ENCODE peak calls at places on chromosomes 3 and 15, in seven cellular contexts. One of them, this sample, is unnamed.

GRCh38 chr15:74768771-74769342 is 13.0 kb upstream of the CSK start:
- DNase-seq in tibial nerve: peak; percentile 53
- DNase-seq in GM12892: no peak
- DNase-seq in right lobe of liver: peak; percentile 72
- DNase-seq in A549: peak; percentile 71
- DNase-seq in body of pancreas: peak; percentile 68
- DNase-seq in IMR-90: peak; percentile 41
- DNase-seq in this sample: peak; percentile 48

GRCh38 chr3:57923101-57923500 is 85.1 kb upstream of the FLNB start:
- DNase-seq in tibial nerve: no peak
- DNase-seq in GM12892: no peak
- DNase-seq in right lobe of liver: no peak
- DNase-seq in A549: no peak
- DNase-seq in body of pancreas: no peak
- DNase-seq in IMR-90: no peak
- DNase-seq in this sample: no peak

GRCh38 chr3:169687603-169688002 is 24.1 kb upstream of the MECOM start:
- DNase-seq in tibial nerve: no peak
- DNase-seq in GM12892: no peak
- DNase-seq in right lobe of liver: no peak
- DNase-seq in A549: no peak
- DNase-seq in body of pancreas: no peak
- DNase-seq in IMR-90: no peak
- DNase-seq in this sample: no peak

GRCh38 chr15:24858737-24859601 is 95.8 kb upstream of the SNRPN start:
- DNase-seq in tibial nerve: no peak
- DNase-seq in GM12892: no peak
- DNase-seq in right lobe of liver: no peak
- DNase-seq in A549: no peak
- DNase-seq in body of pancreas: no peak
- DNase-seq in IMR-90: peak; percentile 78
- DNase-seq in this sample: no peak

GRCh38 chr3:193640165-193640706 is 47.2 kb downstream of the OPA1 start:
- DNase-seq in tibial nerve: no peak
- DNase-seq in GM12892: no peak
- DNase-seq in right lobe of liver: no peak
- DNase-seq in A549: no peak
- DNase-seq in body of pancreas: no peak
- DNase-seq in IMR-90: no peak
- DNase-seq in this sample: no peak

GRCh38 chr3:42123012-42123581 is 31.9 kb downstream of the TRAK1 start:
- DNase-seq in tibial nerve: no peak
- DNase-seq in GM12892: no peak
- DNase-seq in right lobe of liver: no peak
- DNase-seq in A549: no peak
- DNase-seq in body of pancreas: no peak
- DNase-seq in IMR-90: peak; percentile 55
- DNase-seq in this sample: no peak

GRCh38 chr3:59404064-59404463 is 354.2 kb upstream of the CFAP20DC start:
- DNase-seq in tibial nerve: no peak
- DNase-seq in GM12892: no peak
- DNase-seq in right lobe of liver: no peak
- DNase-seq in A549: no peak
- DNase-seq in body of pancreas: no peak
- DNase-seq in IMR-90: no peak
- DNase-seq in this sample: no peak

GRCh38 chr15:83108266-83109219 is 1.1 kb downstream of the TM6SF1 start:
- DNase-seq in tibial nerve: peak; percentile 35
- DNase-seq in GM12892: peak; percentile 48
- DNase-seq in right lobe of liver: peak; percentile 59
- DNase-seq in A549: peak; percentile 47
- DNase-seq in body of pancreas: peak; percentile 21
- DNase-seq in IMR-90: peak; percentile 52
- DNase-seq in this sample: peak; percentile 57

GRCh38 chr3:100717637-100718487 is 8.6 kb downstream of the TFG start:
- DNase-seq in tibial nerve: no peak
- DNase-seq in GM12892: no peak
- DNase-seq in right lobe of liver: no peak
- DNase-seq in A549: no peak
- DNase-seq in body of pancreas: no peak
- DNase-seq in IMR-90: no peak
- DNase-seq in this sample: no peak

GRCh38 chr15:71089801-71090200 is 25.5 kb upstream of the THSD4 start:
- DNase-seq in tibial nerve: no peak
- DNase-seq in GM12892: no peak
- DNase-seq in right lobe of liver: no peak
- DNase-seq in A549: no peak
- DNase-seq in body of pancreas: no peak
- DNase-seq in IMR-90: no peak
- DNase-seq in this sample: no peak

GRCh38 chr3:33218072-33218445 is 551 bp downstream of the SUSD5 start:
- DNase-seq in tibial nerve: no peak
- DNase-seq in GM12892: no peak
- DNase-seq in right lobe of liver: no peak
- DNase-seq in A549: no peak
- DNase-seq in body of pancreas: no peak
- DNase-seq in IMR-90: no peak
- DNase-seq in this sample: no peak

GRCh38 chr15:89498574-89498906 is 2.2 kb upstream of the RHCG start:
- DNase-seq in tibial nerve: no peak
- DNase-seq in GM12892: no peak
- DNase-seq in right lobe of liver: no peak
- DNase-seq in A549: no peak
- DNase-seq in body of pancreas: no peak
- DNase-seq in IMR-90: no peak
- DNase-seq in this sample: no peak

GRCh38 chr3:105798381-105798934 is 70.4 kb downstream of the CBLB start:
- DNase-seq in tibial nerve: no peak
- DNase-seq in GM12892: no peak
- DNase-seq in right lobe of liver: no peak
- DNase-seq in A549: no peak
- DNase-seq in body of pancreas: no peak
- DNase-seq in IMR-90: no peak
- DNase-seq in this sample: no peak

GRCh38 chr15:64521201-64521600 is 60.8 kb downstream of the ZNF609 start:
- DNase-seq in tibial nerve: no peak
- DNase-seq in GM12892: no peak
- DNase-seq in right lobe of liver: no peak
- DNase-seq in A549: no peak
- DNase-seq in body of pancreas: no peak
- DNase-seq in IMR-90: no peak
- DNase-seq in this sample: no peak

GRCh38 chr15:38354321-38354929 is 99.5 kb upstream of the FAM98B start:
- DNase-seq in tibial nerve: peak; percentile 88
- DNase-seq in GM12892: peak; percentile 2
- DNase-seq in right lobe of liver: no peak
- DNase-seq in A549: peak; percentile 66
- DNase-seq in body of pancreas: peak; percentile 46
- DNase-seq in IMR-90: peak; percentile 75
- DNase-seq in this sample: peak; percentile 5

GRCh38 chr3:27166888-27167287 is 202.3 kb downstream of the NEK10 start:
- DNase-seq in tibial nerve: peak; percentile 29
- DNase-seq in GM12892: no peak
- DNase-seq in right lobe of liver: no peak
- DNase-seq in A549: peak; percentile 3
- DNase-seq in body of pancreas: no peak
- DNase-seq in IMR-90: peak; percentile 91
- DNase-seq in this sample: no peak

GRCh38 chr3:133404925-133405324 is 5.1 kb downstream of the BFSP2 start:
- DNase-seq in tibial nerve: no peak
- DNase-seq in GM12892: no peak
- DNase-seq in right lobe of liver: no peak
- DNase-seq in A549: no peak
- DNase-seq in body of pancreas: no peak
- DNase-seq in IMR-90: no peak
- DNase-seq in this sample: no peak

GRCh38 chr3:25156526-25157075 is 271.5 kb upstream of the RARB start:
- DNase-seq in tibial nerve: peak; percentile 9
- DNase-seq in GM12892: no peak
- DNase-seq in right lobe of liver: no peak
- DNase-seq in A549: peak; percentile 18
- DNase-seq in body of pancreas: no peak
- DNase-seq in IMR-90: peak; percentile 18
- DNase-seq in this sample: no peak

GRCh38 chr3:38090453-38090852 is 46.5 kb downstream of the ACAA1 start:
- DNase-seq in tibial nerve: no peak
- DNase-seq in GM12892: no peak
- DNase-seq in right lobe of liver: no peak
- DNase-seq in A549: no peak
- DNase-seq in body of pancreas: no peak
- DNase-seq in IMR-90: no peak
- DNase-seq in this sample: no peak

GRCh38 chr15:72925661-72926060 is 126.6 kb upstream of the NEO1 start:
- DNase-seq in tibial nerve: no peak
- DNase-seq in GM12892: no peak
- DNase-seq in right lobe of liver: no peak
- DNase-seq in A549: no peak
- DNase-seq in body of pancreas: no peak
- DNase-seq in IMR-90: peak; percentile 33
- DNase-seq in this sample: no peak

GRCh38 chr3:10994311-10994710 is 1.8 kb downstream of the SLC6A1 start:
- DNase-seq in tibial nerve: no peak
- DNase-seq in GM12892: no peak
- DNase-seq in right lobe of liver: no peak
- DNase-seq in A549: no peak
- DNase-seq in body of pancreas: no peak
- DNase-seq in IMR-90: no peak
- DNase-seq in this sample: no peak

GRCh38 chr3:36969540-36970432 is 23.1 kb downstream of the EPM2AIP1 start:
- DNase-seq in tibial nerve: no peak
- DNase-seq in GM12892: peak; percentile 43
- DNase-seq in right lobe of liver: no peak
- DNase-seq in A549: peak; percentile 46
- DNase-seq in body of pancreas: no peak
- DNase-seq in IMR-90: peak; percentile 93
- DNase-seq in this sample: no peak

GRCh38 chr15:84653910-84654688 is at the start of gene WDR73:
- DNase-seq in tibial nerve: peak; percentile 94
- DNase-seq in GM12892: peak; percentile 86
- DNase-seq in right lobe of liver: peak; percentile 98
- DNase-seq in A549: peak; percentile 96
- DNase-seq in body of pancreas: peak; percentile 96
- DNase-seq in IMR-90: peak; percentile 92
- DNase-seq in this sample: peak; percentile 92
- TF ChIP-seq POLR2A in tibial nerve: peak; percentile 68
- TF ChIP-seq POLR2A in GM12892: peak; percentile 64
- TF ChIP-seq POLR2A in right lobe of liver: peak; percentile 51
- TF ChIP-seq POLR2A in A549: peak; percentile 80
- TF ChIP-seq POLR2A in body of pancreas: peak; percentile 32
- TF ChIP-seq POLR2A in IMR-90: peak; percentile 45
- TF ChIP-seq POLR2A in this sample: peak; percentile 50

GRCh38 chr3:15861163-15861562 is 63.4 kb upstream of the ANKRD28 start:
- DNase-seq in tibial nerve: no peak
- DNase-seq in GM12892: no peak
- DNase-seq in right lobe of liver: no peak
- DNase-seq in A549: no peak
- DNase-seq in body of pancreas: no peak
- DNase-seq in IMR-90: no peak
- DNase-seq in this sample: no peak

GRCh38 chr3:15858547-15859506 is 61.0 kb upstream of the ANKRD28 start:
- DNase-seq in tibial nerve: no peak
- DNase-seq in GM12892: peak; percentile 53
- DNase-seq in right lobe of liver: peak; percentile 88
- DNase-seq in A549: peak; percentile 41
- DNase-seq in body of pancreas: peak; percentile 84
- DNase-seq in IMR-90: no peak
- DNase-seq in this sample: peak; percentile 80

GRCh38 chr3:15860014-15860934 is 62.5 kb upstream of the ANKRD28 start:
- DNase-seq in tibial nerve: peak; percentile 6
- DNase-seq in GM12892: peak; percentile 7
- DNase-seq in right lobe of liver: peak; percentile 67
- DNase-seq in A549: peak; percentile 81
- DNase-seq in body of pancreas: peak; percentile 42
- DNase-seq in IMR-90: peak; percentile 58
- DNase-seq in this sample: peak; percentile 49

GRCh38 chr3:15859507-15860013 is 61.8 kb upstream of the ANKRD28 start:
- DNase-seq in tibial nerve: peak; percentile 72
- DNase-seq in GM12892: peak; percentile 69
- DNase-seq in right lobe of liver: peak; percentile 88
- DNase-seq in A549: peak; percentile 86
- DNase-seq in body of pancreas: peak; percentile 86
- DNase-seq in IMR-90: peak; percentile 74
- DNase-seq in this sample: peak; percentile 80
- TF ChIP-seq POLR2A in tibial nerve: peak; percentile 62
- TF ChIP-seq POLR2A in GM12892: no peak
- TF ChIP-seq POLR2A in right lobe of liver: peak; percentile 53
- TF ChIP-seq POLR2A in A549: peak; percentile 14
- TF ChIP-seq POLR2A in body of pancreas: peak; percentile 72
- TF ChIP-seq POLR2A in IMR-90: no peak
- TF ChIP-seq POLR2A in this sample: peak; percentile 79

GRCh38 chr3:48609088-48610005 is at the start of gene UQCRC1:
- DNase-seq in tibial nerve: peak; percentile 80
- DNase-seq in GM12892: peak; percentile 97
- DNase-seq in right lobe of liver: peak; percentile 93
- DNase-seq in A549: peak; percentile 92
- DNase-seq in body of pancreas: peak; percentile 95
- DNase-seq in IMR-90: peak; percentile 90
- DNase-seq in this sample: peak; percentile 91
- TF ChIP-seq POLR2A in tibial nerve: peak; percentile 51
- TF ChIP-seq POLR2A in GM12892: peak; percentile 97
- TF ChIP-seq POLR2A in right lobe of liver: peak; percentile 81
- TF ChIP-seq POLR2A in A549: peak; percentile 89
- TF ChIP-seq POLR2A in body of pancreas: peak; percentile 63
- TF ChIP-seq POLR2A in IMR-90: peak; percentile 81
- TF ChIP-seq POLR2A in this sample: peak; percentile 93

GRCh38 chr15:98853593-98854420 is 153.8 kb downstream of the PGPEP1L start:
- DNase-seq in tibial nerve: no peak
- DNase-seq in GM12892: no peak
- DNase-seq in right lobe of liver: no peak
- DNase-seq in A549: peak; percentile 87
- DNase-seq in body of pancreas: no peak
- DNase-seq in IMR-90: no peak
- DNase-seq in this sample: no peak

GRCh38 chr15:98850991-98851776 is 156.4 kb downstream of the PGPEP1L start:
- DNase-seq in tibial nerve: peak; percentile 69
- DNase-seq in GM12892: no peak
- DNase-seq in right lobe of liver: peak; percentile 80
- DNase-seq in A549: peak; percentile 89
- DNase-seq in body of pancreas: peak; percentile 80
- DNase-seq in IMR-90: peak; percentile 70
- DNase-seq in this sample: peak; percentile 51

GRCh38 chr15:98855067-98855814 is 152.4 kb downstream of the PGPEP1L start:
- DNase-seq in tibial nerve: no peak
- DNase-seq in GM12892: no peak
- DNase-seq in right lobe of liver: no peak
- DNase-seq in A549: peak; percentile 53
- DNase-seq in body of pancreas: no peak
- DNase-seq in IMR-90: no peak
- DNase-seq in this sample: no peak

GRCh38 chr15:98854496-98854895 is 153.1 kb downstream of the PGPEP1L start:
- DNase-seq in tibial nerve: no peak
- DNase-seq in GM12892: no peak
- DNase-seq in right lobe of liver: no peak
- DNase-seq in A549: no peak
- DNase-seq in body of pancreas: no peak
- DNase-seq in IMR-90: no peak
- DNase-seq in this sample: no peak

DNA sequence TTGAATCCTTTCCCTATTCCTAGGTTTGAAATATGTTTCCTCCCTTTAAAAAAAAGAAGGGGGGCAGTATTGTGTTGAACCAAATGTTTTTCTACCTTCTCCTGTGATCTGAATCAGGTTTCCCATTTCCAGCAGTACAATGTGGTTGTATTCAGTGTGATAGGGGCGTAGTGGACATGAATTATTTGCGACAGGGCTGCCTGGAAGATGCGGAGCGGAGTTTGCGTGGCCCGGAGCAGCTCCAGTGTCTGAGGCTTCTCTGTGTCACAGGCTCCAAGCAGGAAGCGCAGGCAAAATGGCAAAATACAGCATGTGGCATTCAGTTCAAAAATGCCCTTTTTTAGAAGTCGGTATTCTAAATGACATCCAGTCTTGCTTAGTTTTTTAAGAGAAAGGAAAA is 154.4 kb downstream of the PGPEP1L start:
- DNase-seq in tibial nerve: peak; percentile 92
- DNase-seq in GM12892: no peak
- DNase-seq in right lobe of liver: peak; percentile 71
- DNase-seq in A549: peak; percentile 93
- DNase-seq in body of pancreas: peak; percentile 80
- DNase-seq in IMR-90: peak; percentile 93
- DNase-seq in this sample: peak; percentile 80
- TF ChIP-seq POLR2A in tibial nerve: peak; percentile 72
- TF ChIP-seq POLR2A in GM12892: no peak
- TF ChIP-seq POLR2A in right lobe of liver: no peak
- TF ChIP-seq POLR2A in A549: no peak
- TF ChIP-seq POLR2A in body of pancreas: no peak
- TF ChIP-seq POLR2A in IMR-90: no peak
- TF ChIP-seq POLR2A in this sample: no peak

This sample was measured in gastrocnemius medialis.